ENCODE peak calls at places on chromosomes 12 and 14, in five cellular contexts. A is Peyer's patch, N is tibial nerve, F is stomach, J is A549. H is an unnamed sample. For H3K4me1, the result is how much of the 10 kb centered on the place peaks cover.

GRCh38 chr12:32864731-32865130 is 31.8 kb downstream of the PKP2 start:
- DNase-seq in A (no peak), N (no peak), F (no peak), J (no peak), H (no peak)

GRCh38 chr12:92729773-92730305 is 27.1 kb downstream of the PLEKHG7 start:
- DNase-seq in A (no peak), N (no peak), F (no peak), J (no peak), H (no peak)

GRCh38 chr14:37791384-37792036 is 196.1 kb downstream of the TTC6 start:
- DNase-seq in A (no peak), N (no peak), F (no peak), J (no peak), H (no peak)

GRCh38 chr12:9751204-9752144 is 9.2 kb downstream of the CD69 start:
- DNase-seq in A (no peak), N (no peak), F (no peak), J (peak), H (no peak)

GRCh38 chr12:27571463-27571862 is 47.5 kb downstream of the PPFIBP1 start:
- DNase-seq in A (no peak), N (no peak), F (no peak), J (no peak), H (no peak)

GRCh38 chr12:108273217-108273616 is 65.9 kb downstream of the CMKLR1 start:
- DNase-seq in A (no peak), N (no peak), F (no peak), J (no peak), H (no peak)

GRCh38 chr12:24615967-24616411 is 332.9 kb downstream of the BCAT1 start:
- DNase-seq in A (no peak), N (no peak), F (no peak), J (no peak), H (no peak)

GRCh38 chr12:72074956-72075355 is 136.3 kb downstream of the TPH2 start:
- DNase-seq in A (no peak), N (no peak), F (no peak), J (no peak), H (no peak)

GRCh38 chr14:39974036-39974435 is 541.8 kb upstream of the FBXO33 start:
- DNase-seq in A (no peak), N (no peak), F (no peak), J (no peak), H (no peak)

GRCh38 chr12:90020006-90020405 is 311.4 kb upstream of the ATP2B1 start:
- DNase-seq in A (no peak), N (no peak), F (no peak), J (no peak), H (no peak)

GRCh38 chr14:105028251-105028927 is 7.5 kb upstream of the CDCA4 start:
- DNase-seq in A (no peak), N (no peak), F (no peak), J (no peak), H (peak)

GRCh38 chr14:71245659-71246361 is 338.6 kb downstream of the PCNX1 start:
- DNase-seq in A (no peak), N (no peak), F (no peak), J (no peak), H (no peak)

GRCh38 chr12:97781342-97781741 is 318.7 kb downstream of the RMST start:
- DNase-seq in A (no peak), N (no peak), F (no peak), J (no peak), H (no peak)

GRCh38 chr14:92503756-92504491 is 9.7 kb upstream of the RIN3 start:
- DNase-seq in A (no peak), N (no peak), F (no peak), J (peak), H (no peak)

GRCh38 chr14:24238123-24238522 is 4.3 kb downstream of the TINF2 start:
- DNase-seq in A (no peak), N (no peak), F (no peak), J (no peak), H (no peak)

GRCh38 chr14:24237463-24237955 is 4.8 kb downstream of the GMPR2 start:
- DNase-seq in A (no peak), N (no peak), F (no peak), J (no peak), H (no peak)

GRCh38 chr14:24236689-24237462 is 4.1 kb downstream of the GMPR2 start:
- DNase-seq in A (no peak), N (no peak), F (no peak), J (no peak), H (no peak)

GRCh38 chr14:24240110-24240918 is 2.1 kb downstream of the TINF2 start:
- DNase-seq in A (no peak), N (no peak), F (no peak), J (no peak), H (no peak)

DNA sequence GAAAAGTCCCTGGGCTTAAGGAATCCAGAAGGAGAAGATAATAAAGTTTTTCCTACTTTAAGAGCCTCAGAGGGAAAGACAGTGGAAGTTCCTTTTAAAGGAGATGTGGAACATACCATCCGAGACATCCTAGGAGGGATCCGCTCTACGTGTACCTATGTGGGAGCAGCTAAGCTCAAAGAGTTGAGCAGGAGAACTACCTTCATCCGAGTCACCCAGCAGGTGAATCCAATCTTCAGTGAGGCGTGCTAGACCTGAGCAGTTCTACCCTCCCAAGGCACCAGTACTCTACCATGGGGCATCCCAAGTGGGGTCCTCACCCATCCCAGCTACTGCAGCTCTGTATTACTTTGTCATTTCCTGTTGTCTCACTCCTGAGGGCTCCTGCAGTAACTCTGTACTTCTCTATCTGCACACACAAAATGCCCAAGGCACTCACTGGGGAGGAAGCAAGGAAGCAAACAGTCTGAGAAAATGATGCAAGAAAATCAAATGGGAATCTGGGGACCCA is 3.8 kb downstream of the TINF2 start:
- DNase-seq in A (no peak), N (no peak), F (no peak), J (no peak), H (no peak)
- H3K4me1 ChIP-seq in A (under half), N (under half), F (half or more), J (under half), H (under half)

GRCh38 chr14:65226824-65227604 is 124.7 kb upstream of the MAX start:
- DNase-seq in A (no peak), N (no peak), F (peak), J (no peak), H (no peak)
- H3K27ac ChIP-seq in A (peak), N (peak), F (peak), J (peak), H (no peak)

GRCh38 chr12:49057888-49058287 is 2.7 kb downstream of the KMT2D start:
- DNase-seq in A (no peak), N (no peak), F (no peak), J (no peak), H (peak)
- TF ChIP-seq POLR2A in A (no peak), N (no peak), F (no peak), J (no peak), H (no peak)

GRCh38 chr14:61753631-61754030 is 8.6 kb upstream of the SNAPC1 start:
- DNase-seq in A (no peak), N (no peak), F (no peak), J (no peak), H (no peak)

GRCh38 chr14:61750708-61751474 is 11.3 kb upstream of the SNAPC1 start:
- DNase-seq in A (peak), N (peak), F (peak), J (peak), H (peak)

GRCh38 chr14:61754627-61755381 is 7.4 kb upstream of the SNAPC1 start:
- DNase-seq in A (no peak), N (no peak), F (no peak), J (no peak), H (no peak)

GRCh38 chr14:61751475-61751989 is 10.7 kb upstream of the SNAPC1 start:
- DNase-seq in A (no peak), N (no peak), F (no peak), J (no peak), H (no peak)

DNA sequence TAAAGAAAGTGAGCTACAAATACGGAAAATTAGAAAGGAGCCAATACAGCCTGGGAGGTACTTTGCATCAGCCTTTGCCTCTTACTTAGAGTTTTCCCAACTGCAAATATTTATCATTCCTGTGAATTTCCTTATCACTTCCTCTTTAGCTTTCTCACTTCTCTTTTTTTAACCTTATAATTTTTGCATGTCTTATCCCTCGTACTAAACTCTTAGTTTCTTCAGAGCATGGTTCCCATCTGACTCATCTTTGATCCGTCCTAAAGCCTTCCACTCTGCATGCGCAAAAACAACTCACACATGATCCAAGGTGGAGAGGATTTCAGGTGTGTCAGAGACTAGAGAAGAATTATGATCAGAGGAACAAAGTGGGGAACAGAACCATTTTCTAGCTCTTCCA is 9.6 kb upstream of the SNAPC1 start:
- DNase-seq in A (no peak), N (no peak), F (no peak), J (no peak), H (no peak)
- H3K4me1 ChIP-seq in A (under half), N (under half), F (under half), J (half or more), H (under half)

GRCh38 chr12:113065126-113066007 is 8.8 kb downstream of the DTX1 start:
- DNase-seq in A (peak), N (no peak), F (no peak), J (no peak), H (no peak)

GRCh38 chr12:113068312-113068935 is 11.9 kb downstream of the DTX1 start:
- DNase-seq in A (peak), N (no peak), F (no peak), J (no peak), H (no peak)

GRCh38 chr12:113064395-113065125 is 8.0 kb downstream of the DTX1 start:
- DNase-seq in A (no peak), N (no peak), F (no peak), J (no peak), H (no peak)

GRCh38 chr12:113069149-113069548 is 12.6 kb downstream of the DTX1 start:
- DNase-seq in A (no peak), N (no peak), F (no peak), J (no peak), H (no peak)

DNA sequence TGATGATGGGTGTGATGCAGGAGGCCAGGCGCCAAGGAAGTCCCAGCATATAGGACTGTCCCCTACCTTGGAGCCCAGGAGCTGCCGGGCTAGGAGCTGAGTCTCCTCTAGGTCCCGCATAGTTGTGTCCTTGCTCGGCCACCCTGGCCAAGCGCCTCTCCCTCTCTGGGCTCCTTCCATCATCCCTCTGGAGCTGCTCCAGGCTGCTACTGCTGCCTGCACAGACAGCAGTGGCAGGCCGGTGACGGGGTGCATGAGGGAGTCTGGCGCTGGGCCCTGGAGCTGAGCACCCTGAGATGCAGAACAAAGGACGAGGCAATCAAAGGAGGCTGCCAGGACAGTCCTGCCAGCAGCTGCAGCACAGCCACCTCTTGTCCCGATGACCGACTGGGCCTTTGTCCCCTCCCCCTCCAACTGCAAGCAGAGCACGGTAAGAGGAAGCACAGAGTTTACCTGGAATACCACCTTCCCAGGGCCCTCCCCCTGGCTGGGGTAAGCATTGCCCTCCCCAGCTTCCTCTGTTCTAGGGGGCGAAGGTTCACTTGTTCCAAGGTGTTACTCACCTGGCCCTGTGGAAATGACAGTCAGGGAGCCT is 10.4 kb downstream of the DTX1 start:
- DNase-seq in A (no peak), N (no peak), F (no peak), J (no peak), H (no peak)
- H3K27ac ChIP-seq in A (no peak), N (no peak), F (no peak), J (no peak), H (no peak)

GRCh38 chr12:122422769-122423257 is 344 bp upstream of the CLIP1 start:
- DNase-seq in A (peak), N (no peak), F (no peak), J (peak), H (peak)

GRCh38 chr12:122423258-122424165 is 1.0 kb upstream of the CLIP1 start:
- DNase-seq in A (peak), N (no peak), F (no peak), J (no peak), H (peak)

GRCh38 chr12:122420471-122421262 is 1.8 kb downstream of the CLIP1 start:
- DNase-seq in A (no peak), N (no peak), F (no peak), J (no peak), H (no peak)

GRCh38 chr12:122421815-122422737 is at the start of gene CLIP1:
- DNase-seq in A (peak), N (peak), F (peak), J (peak), H (peak)

DNA sequence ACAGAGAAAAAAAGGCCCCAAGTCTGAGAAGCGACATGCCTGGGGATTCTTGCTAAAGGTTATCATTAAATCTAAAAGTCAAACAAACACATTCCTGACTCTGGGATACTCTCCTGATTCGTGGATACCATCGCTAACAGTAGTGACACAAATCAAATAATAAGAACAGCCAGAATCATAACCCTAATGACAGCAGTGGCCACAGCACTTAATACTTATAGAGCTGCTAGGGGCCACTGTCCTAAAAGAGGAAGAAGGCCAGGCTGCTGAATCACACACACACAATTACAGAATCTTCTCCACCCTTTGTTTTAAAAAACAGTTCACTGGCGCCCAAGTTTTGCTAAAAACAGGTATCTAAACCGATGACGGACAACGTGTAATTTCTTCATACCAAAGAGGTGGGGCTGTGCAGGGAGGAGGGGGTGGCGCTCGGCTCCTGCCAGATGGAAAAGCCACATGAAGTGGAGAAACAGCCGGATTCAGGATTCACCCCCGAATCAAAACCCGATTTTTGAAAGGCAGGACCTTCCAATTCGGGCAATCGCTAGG is 1.1 kb downstream of the CLIP1 start:
- DNase-seq in A (peak), N (peak), F (peak), J (peak), H (peak)
- TF ChIP-seq POLR2A in A (no peak), N (peak), F (no peak), J (no peak), H (no peak)

GRCh38 chr14:51862839-51863235 is 2.4 kb downstream of the GNG2 start:
- DNase-seq in A (no peak), N (no peak), F (no peak), J (no peak), H (no peak)
- H3K4me1 ChIP-seq in A (under half), N (under half), F (under half), J (under half), H (under half)

GRCh38 chr12:100504820-100505219 is 31.2 kb downstream of the NR1H4 start:
- DNase-seq in A (no peak), N (no peak), F (peak), J (no peak), H (no peak)

GRCh38 chr12:100499416-100499815 is 25.8 kb downstream of the NR1H4 start:
- DNase-seq in A (no peak), N (no peak), F (no peak), J (no peak), H (no peak)

GRCh38 chr12:100498141-100498540 is 24.5 kb downstream of the NR1H4 start:
- DNase-seq in A (no peak), N (no peak), F (no peak), J (no peak), H (no peak)

GRCh38 chr12:100497105-100497795 is 23.6 kb downstream of the NR1H4 start:
- DNase-seq in A (no peak), N (no peak), F (no peak), J (no peak), H (no peak)

DNA sequence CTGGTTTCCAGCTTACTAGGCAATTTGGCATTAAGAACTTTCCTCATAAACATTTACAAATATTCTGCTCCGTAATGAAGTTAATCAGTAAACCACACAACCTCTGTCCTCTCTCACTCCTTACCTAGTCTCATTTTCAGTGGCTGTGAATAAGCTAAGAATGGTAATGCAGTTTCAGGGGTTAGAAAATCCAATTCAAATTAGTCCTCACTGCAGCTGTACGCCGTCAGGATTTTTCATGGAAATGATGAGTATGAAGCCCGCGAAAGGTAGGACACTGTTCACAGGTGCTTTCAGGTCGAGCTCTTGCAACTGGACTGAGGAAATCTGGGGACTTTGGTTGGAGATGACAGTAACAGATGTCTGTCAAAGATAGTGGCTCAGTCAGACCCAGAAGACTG is 29.6 kb downstream of the NR1H4 start:
- DNase-seq in A (no peak), N (no peak), F (no peak), J (no peak), H (no peak)
- H3K27ac ChIP-seq in A (peak), N (no peak), F (no peak), J (no peak), H (no peak)

GRCh38 chr14:42961509-42961908 is 1354.8 kb downstream of the LRFN5 start:
- DNase-seq in A (no peak), N (no peak), F (no peak), J (no peak), H (no peak)
- TF ChIP-seq POLR2A in A (no peak), N (no peak), F (no peak), J (no peak), H (no peak)

GRCh38 chr12:76083761-76084276 is 666 bp downstream of the NAP1L1 start:
- DNase-seq in A (peak), N (peak), F (peak), J (peak), H (peak)
- H3K4me1 ChIP-seq in A (under half), N (under half), F (under half), J (under half), H (under half)